ENCODE peak calls at places on chromosomes 6 and 20, in four cellular contexts. One of them, this sample, is unnamed.

GRCh38 chr6:137875606-137876005 is 8.5 kb downstream of the TNFAIP3 start:
- DNase-seq in IMR-90: no peak
- DNase-seq in K562: no peak
- DNase-seq in GM12878: no peak
- DNase-seq in this sample: no peak

GRCh38 chr20:49037962-49038387 is 8.1 kb upstream of the CSE1L start:
- DNase-seq in IMR-90: peak
- DNase-seq in K562: no peak
- DNase-seq in GM12878: no peak
- DNase-seq in this sample: no peak

GRCh38 chr6:30565772-30566171 is 5.5 kb upstream of the ABCF1 start:
- DNase-seq in IMR-90: peak
- DNase-seq in K562: no peak
- DNase-seq in GM12878: no peak
- DNase-seq in this sample: no peak

GRCh38 chr20:48615871-48616270 is 211.9 kb downstream of the PREX1 start:
- DNase-seq in IMR-90: no peak
- DNase-seq in K562: no peak
- DNase-seq in GM12878: no peak
- DNase-seq in this sample: no peak

GRCh38 chr6:125022391-125022989 is 60.3 kb downstream of the RNF217 start:
- DNase-seq in IMR-90: no peak
- DNase-seq in K562: no peak
- DNase-seq in GM12878: no peak
- DNase-seq in this sample: no peak

GRCh38 chr6:130143709-130144108 is 79.0 kb downstream of the SAMD3 start:
- DNase-seq in IMR-90: peak
- DNase-seq in K562: no peak
- DNase-seq in GM12878: no peak
- DNase-seq in this sample: no peak

GRCh38 chr6:168825226-168826077 is 384.5 kb downstream of the SMOC2 start:
- DNase-seq in IMR-90: no peak
- DNase-seq in K562: no peak
- DNase-seq in GM12878: no peak
- DNase-seq in this sample: no peak

GRCh38 chr6:133854633-133855598 is 34.0 kb upstream of the TCF21 start:
- DNase-seq in IMR-90: no peak
- DNase-seq in K562: no peak
- DNase-seq in GM12878: no peak
- DNase-seq in this sample: no peak

GRCh38 chr6:42690872-42691271 is 31.5 kb downstream of the PRPH2 start:
- DNase-seq in IMR-90: no peak
- DNase-seq in K562: no peak
- DNase-seq in GM12878: no peak
- DNase-seq in this sample: no peak

GRCh38 chr6:162898011-162898410 is 170.2 kb downstream of the PACRG start:
- DNase-seq in IMR-90: no peak
- DNase-seq in K562: no peak
- DNase-seq in GM12878: no peak
- DNase-seq in this sample: no peak

GRCh38 chr6:168896321-168896720 is 357.3 kb downstream of the THBS2 start:
- DNase-seq in IMR-90: no peak
- DNase-seq in K562: no peak
- DNase-seq in GM12878: no peak
- DNase-seq in this sample: no peak

GRCh38 chr6:52718535-52718934 is 44.7 kb downstream of the GSTA2 start:
- DNase-seq in IMR-90: peak
- DNase-seq in K562: no peak
- DNase-seq in GM12878: no peak
- DNase-seq in this sample: no peak

GRCh38 chr6:85650606-85651005 is 7.9 kb upstream of the SYNCRIP start:
- DNase-seq in IMR-90: no peak
- DNase-seq in K562: no peak
- DNase-seq in GM12878: no peak
- DNase-seq in this sample: no peak

GRCh38 chr6:56661298-56661697 is 18.6 kb upstream of the DST start:
- DNase-seq in IMR-90: no peak
- DNase-seq in K562: no peak
- DNase-seq in GM12878: no peak
- DNase-seq in this sample: no peak

GRCh38 chr20:37346526-37347346 is 796 bp downstream of the SRC start:
- DNase-seq in IMR-90: no peak
- DNase-seq in K562: no peak
- DNase-seq in GM12878: no peak
- DNase-seq in this sample: no peak

GRCh38 chr6:28764014-28764723 is 159.6 kb downstream of the TRIM27 start:
- DNase-seq in IMR-90: no peak
- DNase-seq in K562: peak
- DNase-seq in GM12878: no peak
- DNase-seq in this sample: peak

GRCh38 chr6:11215773-11216172 is 16.7 kb downstream of the NEDD9 start:
- DNase-seq in IMR-90: no peak
- DNase-seq in K562: no peak
- DNase-seq in GM12878: no peak
- DNase-seq in this sample: no peak

GRCh38 chr6:140663772-140664171 is 1289.3 kb upstream of the CITED2 start:
- DNase-seq in IMR-90: no peak
- DNase-seq in K562: no peak
- DNase-seq in GM12878: no peak
- DNase-seq in this sample: no peak

GRCh38 chr6:13998356-13998755 is 73.6 kb downstream of the RNF182 start:
- DNase-seq in IMR-90: no peak
- DNase-seq in K562: no peak
- DNase-seq in GM12878: no peak
- DNase-seq in this sample: no peak

GRCh38 chr6:168828800-168829199 is 387.8 kb downstream of the SMOC2 start:
- DNase-seq in IMR-90: no peak
- DNase-seq in K562: no peak
- DNase-seq in GM12878: no peak
- DNase-seq in this sample: no peak

GRCh38 chr6:54003316-54003715 is 107.9 kb upstream of the MLIP start:
- DNase-seq in IMR-90: no peak
- DNase-seq in K562: no peak
- DNase-seq in GM12878: no peak
- DNase-seq in this sample: no peak

GRCh38 chr20:20795721-20796120 is 83.3 kb upstream of the RALGAPA2 start:
- DNase-seq in IMR-90: no peak
- DNase-seq in K562: no peak
- DNase-seq in GM12878: no peak
- DNase-seq in this sample: no peak

GRCh38 chr20:62252342-62252966 is 14.1 kb downstream of the OSBPL2 start:
- DNase-seq in IMR-90: peak
- DNase-seq in K562: no peak
- DNase-seq in GM12878: no peak
- DNase-seq in this sample: no peak

GRCh38 chr20:10626896-10627295 is 46.9 kb downstream of the JAG1 start:
- DNase-seq in IMR-90: no peak
- DNase-seq in K562: no peak
- DNase-seq in GM12878: no peak
- DNase-seq in this sample: no peak

GRCh38 chr20:49853640-49854039 is 41.0 kb downstream of the SLC9A8 start:
- DNase-seq in IMR-90: peak
- DNase-seq in K562: no peak
- DNase-seq in GM12878: no peak
- DNase-seq in this sample: no peak

GRCh38 chr6:169250660-169251059 is 3.0 kb downstream of the THBS2 start:
- DNase-seq in IMR-90: peak
- DNase-seq in K562: no peak
- DNase-seq in GM12878: no peak
- DNase-seq in this sample: peak

GRCh38 chr20:63223121-63223825 is 7.3 kb upstream of the YTHDF1 start:
- DNase-seq in IMR-90: peak
- DNase-seq in K562: peak
- DNase-seq in GM12878: no peak
- DNase-seq in this sample: peak

GRCh38 chr6:136180729-136181128 is 69.4 kb downstream of the MTFR2 start:
- DNase-seq in IMR-90: no peak
- DNase-seq in K562: no peak
- DNase-seq in GM12878: no peak
- DNase-seq in this sample: no peak

GRCh38 chr20:4449977-4450715 is 271.6 kb upstream of the PRND start:
- DNase-seq in IMR-90: peak
- DNase-seq in K562: no peak
- DNase-seq in GM12878: no peak
- DNase-seq in this sample: peak

GRCh38 chr20:47315339-47315662 is 41.2 kb downstream of the ZMYND8 start:
- DNase-seq in IMR-90: peak
- DNase-seq in K562: no peak
- DNase-seq in GM12878: no peak
- DNase-seq in this sample: no peak

GRCh38 chr6:27592107-27592480 is 119.2 kb upstream of the ZNF184 start:
- DNase-seq in IMR-90: no peak
- DNase-seq in K562: no peak
- DNase-seq in GM12878: no peak
- DNase-seq in this sample: peak

GRCh38 chr6:105108631-105109262 is 71.1 kb downstream of the POPDC3 start:
- DNase-seq in IMR-90: peak
- DNase-seq in K562: no peak
- DNase-seq in GM12878: no peak
- DNase-seq in this sample: no peak

GRCh38 chr6:111423960-111424846 is 58.8 kb downstream of the REV3L start:
- DNase-seq in IMR-90: peak
- DNase-seq in K562: no peak
- DNase-seq in GM12878: no peak
- DNase-seq in this sample: no peak

GRCh38 chr20:18428490-18429173 is 38.2 kb downstream of the DZANK1 start:
- DNase-seq in IMR-90: peak
- DNase-seq in K562: no peak
- DNase-seq in GM12878: no peak
- DNase-seq in this sample: no peak
- TF ChIP-seq ELK1 in IMR-90: no peak
- TF ChIP-seq ELK1 in K562: no peak
- TF ChIP-seq ELK1 in GM12878: no peak
- TF ChIP-seq ELK1 in this sample: no peak

GRCh38 chr6:155142163-155142901 is 121.5 kb upstream of the CLDN20 start:
- DNase-seq in IMR-90: no peak
- DNase-seq in K562: no peak
- DNase-seq in GM12878: no peak
- DNase-seq in this sample: no peak

GRCh38 chr6:155142902-155143609 is 120.8 kb upstream of the CLDN20 start:
- DNase-seq in IMR-90: peak
- DNase-seq in K562: no peak
- DNase-seq in GM12878: no peak
- DNase-seq in this sample: no peak

GRCh38 chr6:155143610-155144106 is 120.2 kb upstream of the CLDN20 start:
- DNase-seq in IMR-90: no peak
- DNase-seq in K562: no peak
- DNase-seq in GM12878: no peak
- DNase-seq in this sample: no peak

GRCh38 chr6:155147958-155148663 is 115.7 kb upstream of the CLDN20 start:
- DNase-seq in IMR-90: no peak
- DNase-seq in K562: no peak
- DNase-seq in GM12878: no peak
- DNase-seq in this sample: no peak

DNA sequence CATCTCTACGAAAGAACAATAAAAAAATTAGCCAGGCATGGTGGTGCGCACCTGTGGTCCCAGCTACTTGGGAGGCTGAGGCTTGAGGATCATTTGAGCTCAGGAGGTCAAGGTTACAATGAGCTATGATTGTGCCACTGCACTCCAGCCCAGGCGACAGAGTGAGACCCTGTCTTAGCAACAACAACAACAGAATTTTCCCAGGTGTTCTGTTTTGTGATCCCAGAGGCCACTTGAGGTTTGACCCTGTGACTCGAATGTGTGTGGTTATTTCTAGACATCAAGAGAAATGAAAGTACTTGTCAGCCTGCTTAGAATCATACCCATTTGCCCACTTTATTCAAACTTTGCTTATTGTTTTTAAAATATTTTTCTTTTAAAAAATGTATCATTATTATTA is 117.6 kb upstream of the CLDN20 start:
- DNase-seq in IMR-90: no peak
- DNase-seq in K562: no peak
- DNase-seq in GM12878: no peak
- DNase-seq in this sample: no peak
- TF ChIP-seq SMC3 in IMR-90: no peak
- TF ChIP-seq SMC3 in K562: no peak
- TF ChIP-seq SMC3 in GM12878: no peak
- TF ChIP-seq SMC3 in this sample: no peak

DNA sequence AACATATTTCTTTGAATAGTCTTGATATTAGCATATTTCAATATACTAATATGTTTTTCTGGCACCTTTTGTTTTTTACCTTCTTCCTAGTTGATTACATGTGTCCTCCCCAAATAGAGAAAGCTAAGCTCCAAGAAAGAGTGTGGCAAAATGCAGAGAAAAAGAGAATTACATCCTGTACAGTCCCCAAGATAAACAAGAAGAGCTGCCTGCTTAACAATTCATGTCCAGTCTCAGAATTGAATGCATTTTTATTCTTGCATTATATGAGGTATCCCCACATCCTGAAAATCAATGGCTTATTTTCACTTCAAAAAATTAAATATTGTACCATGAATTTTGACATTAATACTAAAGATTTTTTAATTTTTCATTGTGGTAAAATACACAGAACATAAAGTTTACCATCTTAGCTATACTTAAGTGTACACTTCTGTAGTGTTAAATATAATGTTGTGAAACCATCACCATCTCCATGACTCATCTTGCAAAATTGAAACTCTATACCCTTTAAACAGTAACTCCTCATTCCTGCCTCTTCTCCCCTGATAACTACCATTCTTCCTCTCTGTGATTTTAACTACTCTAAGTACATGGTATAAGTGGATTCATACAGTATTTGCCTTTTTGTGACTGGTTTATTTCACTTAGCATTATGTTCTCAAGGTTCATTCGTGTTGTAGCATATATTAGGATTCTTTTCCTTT is 490.3 kb downstream of the COL12A1 start:
- DNase-seq in IMR-90: peak
- DNase-seq in K562: no peak
- DNase-seq in GM12878: no peak
- DNase-seq in this sample: peak
- TF ChIP-seq ELK1 in IMR-90: no peak
- TF ChIP-seq ELK1 in K562: no peak
- TF ChIP-seq ELK1 in GM12878: no peak
- TF ChIP-seq ELK1 in this sample: no peak

GRCh38 chr20:15379897-15380296 is 1042.5 kb upstream of the FLRT3 start:
- DNase-seq in IMR-90: no peak
- DNase-seq in K562: no peak
- DNase-seq in GM12878: no peak
- DNase-seq in this sample: no peak

GRCh38 chr20:15370370-15370769 is 1033.0 kb upstream of the FLRT3 start:
- DNase-seq in IMR-90: no peak
- DNase-seq in K562: no peak
- DNase-seq in GM12878: no peak
- DNase-seq in this sample: no peak

GRCh38 chr20:15380770-15381169 is 1043.4 kb upstream of the FLRT3 start:
- DNase-seq in IMR-90: no peak
- DNase-seq in K562: no peak
- DNase-seq in GM12878: no peak
- DNase-seq in this sample: no peak

GRCh38 chr20:15378151-15378550 is 1040.7 kb upstream of the FLRT3 start:
- DNase-seq in IMR-90: no peak
- DNase-seq in K562: no peak
- DNase-seq in GM12878: no peak
- DNase-seq in this sample: no peak

GRCh38 chr20:15375836-15376235 is 1038.4 kb upstream of the FLRT3 start:
- DNase-seq in IMR-90: no peak
- DNase-seq in K562: no peak
- DNase-seq in GM12878: no peak
- DNase-seq in this sample: no peak
- TF ChIP-seq SMC3 in IMR-90: no peak
- TF ChIP-seq SMC3 in K562: no peak
- TF ChIP-seq SMC3 in GM12878: no peak
- TF ChIP-seq SMC3 in this sample: no peak

This sample was measured in A549.